ENCODE peak calls at places on chromosomes 5 and 9, in eight cellular contexts. V is esophagus squamous epithelium; Z is H1; T is CD8-positive, alpha-beta T cell; E is prostate gland; G is CD4-positive, alpha-beta T cell; J is mammary epithelial cell; I is mesendoderm. H is an unnamed sample.

GRCh38 chr9:122221223-122221811 is 7.4 kb downstream of the LHX6 start:
- DNase-seq in J (no peak), I (peak; percentile 38), T (no peak), G (no peak), Z (peak; percentile 85), V (no peak), E (no peak), H (peak; percentile 64)

GRCh38 chr5:149808264-149808982 is 78.3 kb downstream of the PPARGC1B start:
- DNase-seq in J (no peak), E (no peak), G (no peak), T (no peak), I (no peak), Z (no peak), V (no peak), H (no peak)

GRCh38 chr9:6564370-6564769 is 81.2 kb downstream of the GLDC start:
- DNase-seq in V (no peak), J (no peak), E (no peak), G (no peak), I (no peak), T (no peak), Z (no peak), H (no peak)

GRCh38 chr5:178338126-178338749 is 105.6 kb upstream of the PHYKPL start:
- DNase-seq in I (no peak), E (no peak), J (no peak), T (no peak), Z (peak; percentile 45), V (no peak), G (no peak), H (no peak)

GRCh38 chr5:14510156-14510734 is 71.3 kb upstream of the OTULINL start:
- DNase-seq in I (no peak), V (no peak), J (no peak), E (peak; percentile 45), G (no peak), T (no peak), Z (no peak), H (no peak)

GRCh38 chr9:104923740-104924139 is 4.2 kb downstream of the ABCA1 start:
- DNase-seq in J (no peak), Z (no peak), V (no peak), T (no peak), E (no peak), G (no peak), I (no peak), H (no peak)

GRCh38 chr5:78647411-78647818 is 1.2 kb downstream of the LHFPL2 start:
- DNase-seq in V (no peak), E (no peak), G (no peak), I (peak; percentile 59), Z (no peak), T (no peak), J (peak; percentile 58), H (peak; percentile 49)

GRCh38 chr5:138338411-138339085 is 482 bp downstream of the FAM53C start:
- DNase-seq in Z (peak; percentile 52), G (peak; percentile 3), E (no peak), I (peak; percentile 43), V (no peak), T (no peak), J (no peak), H (no peak)

GRCh38 chr5:23352437-23352836 is 155.0 kb upstream of the PRDM9 start:
- DNase-seq in T (no peak), Z (peak; percentile 48), G (no peak), I (peak; percentile 92), E (no peak), V (no peak), J (peak; percentile 5), H (peak; percentile 60)

GRCh38 chr5:15234366-15234765 is 265.6 kb upstream of the FBXL7 start:
- DNase-seq in Z (peak; percentile 51), T (no peak), I (peak; percentile 56), G (no peak), E (no peak), V (no peak), J (peak; percentile 11), H (peak; percentile 13)

GRCh38 chr9:37996050-37996811 is 72.8 kb downstream of the SHB start:
- DNase-seq in Z (no peak), G (no peak), V (no peak), J (no peak), I (no peak), T (no peak), E (no peak), H (no peak)

GRCh38 chr5:176728810-176729209 is 81.5 kb downstream of the TSPAN17 start:
- DNase-seq in E (no peak), J (no peak), V (no peak), I (no peak), T (no peak), Z (no peak), G (no peak), H (no peak)

GRCh38 chr5:176726746-176727527 is 79.7 kb downstream of the TSPAN17 start:
- DNase-seq in Z (no peak), J (no peak), V (no peak), G (no peak), I (no peak), E (no peak), T (no peak), H (no peak)

GRCh38 chr5:176725521-176725920 is 78.2 kb downstream of the TSPAN17 start:
- DNase-seq in T (no peak), V (no peak), G (no peak), J (no peak), I (no peak), E (peak; percentile 40), Z (peak; percentile 57), H (peak; percentile 62)

GRCh38 chr5:176727983-176728675 is 80.8 kb downstream of the TSPAN17 start:
- DNase-seq in E (no peak), Z (no peak), G (no peak), T (no peak), I (no peak), J (no peak), V (no peak), H (no peak)

GRCh38 chr5:176727528-176727900 is 80.2 kb downstream of the TSPAN17 start:
- DNase-seq in V (no peak), J (no peak), G (no peak), T (no peak), I (no peak), E (no peak), Z (no peak), H (no peak)
- H3K27me3 ChIP-seq in V (peaks cover 5% of the 10 kb centered on the region), J (no peaks in the 10 kb centered on the region), G (peaks cover 28% of the 10 kb centered on the region), T (no peaks in the 10 kb centered on the region), I (no peaks in the 10 kb centered on the region), E (peaks cover 9% of the 10 kb centered on the region), Z (peaks cover 4% of the 10 kb centered on the region), H (no peaks in the 10 kb centered on the region)

GRCh38 chr5:113378960-113379541 is 55.7 kb downstream of the TSSK1B start:
- DNase-seq in V (no peak), G (peak; percentile 39), J (peak; percentile 50), Z (peak; percentile 76), E (peak; percentile 58), I (peak; percentile 79), T (peak; percentile 31), H (peak; percentile 72)

GRCh38 chr5:113382736-113383135 is 52.1 kb downstream of the TSSK1B start:
- DNase-seq in I (no peak), Z (no peak), J (peak; percentile 77), E (no peak), V (no peak), G (no peak), T (no peak), H (no peak)

GRCh38 chr5:113380299-113381014 is 54.3 kb downstream of the TSSK1B start:
- DNase-seq in J (no peak), V (no peak), G (no peak), E (no peak), T (no peak), I (no peak), Z (no peak), H (no peak)

GRCh38 chr5:113381015-113381326 is 53.8 kb downstream of the TSSK1B start:
- DNase-seq in G (no peak), J (no peak), E (no peak), V (no peak), T (no peak), Z (no peak), I (no peak), H (no peak)

GRCh38 chr5:113381791-113382190 is 53.0 kb downstream of the TSSK1B start:
- DNase-seq in J (no peak), T (no peak), E (no peak), V (no peak), I (no peak), G (no peak), Z (no peak), H (no peak)
- H3K27me3 ChIP-seq in J (no peaks in the 10 kb centered on the region), T (no peaks in the 10 kb centered on the region), E (no peaks in the 10 kb centered on the region), V (no peaks in the 10 kb centered on the region), I (no peaks in the 10 kb centered on the region), G (peaks cover 4% of the 10 kb centered on the region), Z (no peaks in the 10 kb centered on the region), H (no peaks in the 10 kb centered on the region)

GRCh38 chr9:135048046-135048757 is 39.3 kb upstream of the OLFM1 start:
- DNase-seq in Z (no peak), E (no peak), G (no peak), T (no peak), V (no peak), J (no peak), I (no peak), H (no peak)

GRCh38 chr9:135048758-135049284 is 38.6 kb upstream of the OLFM1 start:
- DNase-seq in J (no peak), I (no peak), V (no peak), T (no peak), E (no peak), Z (no peak), G (no peak), H (no peak)

GRCh38 chr9:135050072-135050990 is 37.1 kb upstream of the OLFM1 start:
- DNase-seq in Z (no peak), G (no peak), J (no peak), V (no peak), E (no peak), T (no peak), I (peak; percentile 6), H (no peak)

GRCh38 chr9:135047521-135047920 is 39.9 kb upstream of the OLFM1 start:
- DNase-seq in J (no peak), Z (no peak), V (no peak), E (no peak), T (no peak), G (no peak), I (no peak), H (no peak)

DNA sequence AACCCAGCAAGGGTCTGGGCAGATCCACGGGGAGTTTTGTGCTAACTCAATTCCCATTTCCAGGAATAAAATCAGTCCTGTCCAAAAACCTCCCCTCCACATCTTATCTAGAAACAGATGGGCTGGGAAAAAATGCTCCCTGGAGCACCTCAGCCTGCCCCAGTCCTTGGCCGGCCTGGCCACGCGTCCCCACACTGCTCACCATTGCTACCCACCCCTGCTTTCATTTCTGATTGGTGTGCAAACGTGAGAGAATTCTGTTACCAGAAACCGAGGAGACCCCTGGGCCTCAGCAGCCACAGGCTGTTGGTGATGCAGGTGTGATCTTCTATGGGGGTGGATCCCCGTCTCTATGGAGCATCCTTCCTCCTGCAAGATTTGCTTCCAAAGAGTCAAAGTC is 38.0 kb upstream of the OLFM1 start:
- DNase-seq in J (no peak), T (no peak), Z (no peak), V (no peak), I (no peak), E (no peak), G (no peak), H (no peak)
- H3K27me3 ChIP-seq in J (no peaks in the 10 kb centered on the region), T (no peaks in the 10 kb centered on the region), Z (no peaks in the 10 kb centered on the region), V (no peaks in the 10 kb centered on the region), I (no peaks in the 10 kb centered on the region), E (no peaks in the 10 kb centered on the region), G (peaks cover 19% of the 10 kb centered on the region), H (no peaks in the 10 kb centered on the region)

DNA sequence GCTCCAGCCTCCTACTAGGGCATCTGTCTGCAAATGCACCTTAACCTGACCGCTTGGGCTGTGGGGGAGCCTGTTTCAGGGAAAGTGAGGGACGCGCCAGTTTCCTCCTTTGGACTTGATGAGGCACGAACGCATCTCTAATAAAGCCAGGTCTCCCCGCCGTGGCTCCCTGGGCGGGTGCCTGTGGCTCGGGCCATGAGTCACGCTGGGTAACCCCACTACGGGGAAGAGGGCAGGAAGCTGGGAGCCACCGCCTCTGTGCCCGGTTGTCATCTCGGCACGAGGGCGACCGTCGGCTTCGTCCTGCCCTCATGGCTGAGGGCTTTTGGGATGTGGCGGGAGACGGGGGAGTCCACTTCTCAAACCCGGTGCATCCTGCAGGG is 12.1 kb downstream of the NOTCH1 start:
- DNase-seq in I (no peak), E (peak; percentile 63), V (no peak), J (peak; percentile 57), Z (no peak), G (peak; percentile 79), T (peak; percentile 62), H (no peak)
- H3K27me3 ChIP-seq in I (no peaks in the 10 kb centered on the region), E (no peaks in the 10 kb centered on the region), V (no peaks in the 10 kb centered on the region), J (no peaks in the 10 kb centered on the region), Z (no peaks in the 10 kb centered on the region), G (no peaks in the 10 kb centered on the region), T (no peaks in the 10 kb centered on the region), H (no peaks in the 10 kb centered on the region)